ENCODE peak calls at places on chromosome 19, in four cellular contexts. P is H1, E is HepG2, U is GM12878. N is an unnamed sample.

GRCh38 chr19:33481863-33482262 is 39.7 kb downstream of the PEPD start:
- DNase-seq in P (no peak), E (no peak), U (no peak), N (no peak)

GRCh38 chr19:3852614-3853254 is 16.1 kb downstream of the ZFR2 start:
- DNase-seq in P (peak), E (peak), U (no peak), N (no peak)

GRCh38 chr19:7916137-7916907 is 1.7 kb downstream of the TGFBR3L start:
- DNase-seq in P (peak), E (no peak), U (no peak), N (no peak)

GRCh38 chr19:33796164-33797100 is at the start of gene KCTD15:
- DNase-seq in P (peak), E (no peak), U (no peak), N (no peak)

GRCh38 chr19:33290082-33290815 is 12.1 kb downstream of the CEBPA start:
- DNase-seq in P (no peak), E (no peak), U (no peak), N (no peak)

GRCh38 chr19:16383584-16384161 is 59.0 kb downstream of the KLF2 start:
- DNase-seq in P (no peak), E (no peak), U (no peak), N (no peak)

GRCh38 chr19:1080360-1081161 is 13.6 kb downstream of the ARHGAP45 start:
- DNase-seq in P (no peak), E (no peak), U (no peak), N (no peak)

GRCh38 chr19:38535212-38535611 is 82.5 kb downstream of the MAP4K1 start:
- DNase-seq in P (no peak), E (no peak), U (no peak), N (no peak)

GRCh38 chr19:56866563-56866962 is 26.0 kb upstream of the PEG3 start:
- DNase-seq in P (no peak), E (no peak), U (no peak), N (peak)

GRCh38 chr19:47618771-47619170 is 9.8 kb downstream of the BICRA start:
- DNase-seq in P (no peak), E (no peak), U (no peak), N (no peak)

GRCh38 chr19:9075064-9075964 is 11.5 kb upstream of the OR1M1 start:
- DNase-seq in P (peak), E (peak), U (no peak), N (peak)

GRCh38 chr19:15025237-15025636 is 24.0 kb upstream of the CASP14 start:
- DNase-seq in P (no peak), E (peak), U (no peak), N (no peak)

GRCh38 chr19:14147797-14148605 is 11.6 kb upstream of the ASF1B start:
- DNase-seq in P (peak), E (peak), U (no peak), N (peak)

GRCh38 chr19:31535691-31536460 is 186.6 kb upstream of the TSHZ3 start:
- DNase-seq in P (peak), E (no peak), U (no peak), N (no peak)

GRCh38 chr19:31537136-31537535 is 187.9 kb upstream of the TSHZ3 start:
- DNase-seq in P (peak), E (no peak), U (no peak), N (no peak)

GRCh38 chr19:31533114-31533513 is 183.9 kb upstream of the TSHZ3 start:
- DNase-seq in P (peak), E (no peak), U (no peak), N (no peak)

GRCh38 chr19:31534231-31534630 is 185.0 kb upstream of the TSHZ3 start:
- DNase-seq in P (peak), E (no peak), U (no peak), N (no peak)

GRCh38 chr19:31534786-31535185 is 185.6 kb upstream of the TSHZ3 start:
- DNase-seq in P (peak), E (no peak), U (no peak), N (no peak)
- TF ChIP-seq SUZ12 in P (no peak), E (no peak), U (no peak), N (no peak)

GRCh38 chr19:18860725-18861124 is 29.0 kb downstream of the UPF1 start:
- DNase-seq in P (no peak), E (no peak), U (no peak), N (no peak)
- H3K9ac ChIP-seq in P (no peak), E (no peak), U (peak), N (no peak)

DNA sequence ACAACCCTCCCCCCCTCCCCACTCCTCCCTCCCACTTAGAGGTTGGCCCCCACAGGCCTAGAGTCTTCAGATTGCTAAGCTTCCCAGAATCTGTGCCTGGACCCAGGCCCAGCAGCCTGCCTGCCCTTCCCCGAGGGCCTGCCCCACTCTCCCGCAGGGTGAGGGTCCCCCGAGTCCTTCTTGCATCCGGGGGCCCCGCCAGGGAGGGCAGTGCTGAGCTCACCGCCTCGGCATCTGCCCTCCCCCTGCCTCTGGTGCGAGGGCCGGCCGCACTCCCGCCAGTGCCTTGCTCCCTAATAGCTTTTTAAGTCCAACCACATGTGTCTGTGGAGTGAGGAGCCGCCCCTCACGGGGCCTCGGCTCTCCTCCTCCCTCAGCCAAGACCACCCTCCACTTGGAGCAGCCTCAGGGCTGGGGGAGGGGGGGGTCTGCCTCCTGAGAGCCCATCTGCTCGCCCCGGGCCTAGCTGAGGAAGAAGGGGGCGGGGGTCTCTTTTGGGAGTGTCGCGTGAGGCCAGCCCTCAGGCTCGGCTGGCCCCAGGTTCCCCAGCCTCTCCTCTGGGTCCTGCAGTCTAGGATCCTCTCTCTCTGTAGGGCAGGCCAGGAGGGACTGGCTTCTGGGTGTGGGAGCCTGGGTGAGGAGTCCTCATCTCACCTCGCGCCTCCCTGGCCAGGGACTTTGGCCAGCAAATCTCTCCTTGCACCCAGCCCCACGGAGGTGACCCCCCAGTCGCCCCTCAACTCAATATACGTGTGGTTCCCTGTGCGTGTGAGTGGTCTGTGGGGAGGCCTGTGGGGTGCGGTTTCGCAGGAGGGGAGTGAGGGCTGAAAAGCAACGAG is 47.2 kb downstream of the LYL1 start:
- DNase-seq in P (peak), E (no peak), U (no peak), N (no peak)
- H3K4me3 ChIP-seq in P (peak), E (no peak), U (no peak), N (peak)

GRCh38 chr19:51511353-51511752 is 9.8 kb upstream of the SIGLEC12 start:
- DNase-seq in P (no peak), E (peak), U (no peak), N (peak)
- TF ChIP-seq SUZ12 in P (no peak), E (no peak), U (no peak), N (no peak)

GRCh38 chr19:45150731-45151725 is 9.8 kb downstream of the NKPD1 start:
- DNase-seq in P (no peak), E (no peak), U (no peak), N (no peak)

GRCh38 chr19:45151821-45152503 is 8.8 kb downstream of the NKPD1 start:
- DNase-seq in P (no peak), E (no peak), U (no peak), N (no peak)

GRCh38 chr19:45153339-45154063 is 7.3 kb downstream of the NKPD1 start:
- DNase-seq in P (peak), E (no peak), U (no peak), N (no peak)

GRCh38 chr19:45154064-45154827 is 6.5 kb downstream of the NKPD1 start:
- DNase-seq in P (no peak), E (peak), U (no peak), N (no peak)

DNA sequence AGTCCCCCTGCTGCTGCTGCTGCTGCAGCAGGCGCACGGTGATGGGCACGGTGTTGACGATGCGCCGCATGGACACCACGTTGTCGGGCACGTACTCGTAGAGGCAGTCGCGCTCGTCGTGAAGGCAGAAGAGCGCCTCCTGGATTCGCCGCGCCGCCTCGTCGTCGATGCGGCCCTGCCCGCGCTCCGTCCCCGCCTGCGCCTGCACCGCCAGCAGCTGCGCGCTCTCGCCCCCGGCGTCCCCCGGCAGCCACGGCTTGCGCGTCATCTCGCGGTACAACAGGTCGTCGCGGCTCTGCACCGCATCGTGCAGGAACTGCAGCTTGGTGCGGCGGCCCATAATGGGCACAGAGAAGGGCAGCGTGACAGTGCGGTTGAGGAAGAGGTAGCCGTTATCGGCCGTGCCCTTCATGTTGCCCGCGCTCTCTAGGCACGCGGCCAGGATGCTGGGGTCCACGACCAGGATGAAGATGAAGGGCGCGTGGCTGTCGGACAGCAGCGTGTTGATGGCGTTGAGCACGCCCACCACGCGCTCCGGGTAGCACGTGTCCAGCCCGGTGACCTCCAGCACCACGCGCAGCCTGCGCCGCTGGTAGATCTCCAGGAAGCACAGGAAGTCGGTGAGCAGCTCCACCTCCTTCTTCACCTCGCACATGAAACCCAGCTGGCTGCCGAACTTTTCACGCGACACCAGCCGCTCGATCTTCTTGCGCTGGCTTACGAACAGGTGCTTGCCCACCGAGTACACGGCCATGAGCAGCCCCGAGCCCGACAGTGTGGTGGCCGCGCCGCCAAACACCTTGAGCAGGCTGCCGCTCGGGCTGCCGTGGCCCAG is 8.1 kb downstream of the NKPD1 start:
- DNase-seq in P (peak), E (no peak), U (no peak), N (no peak)
- H3K9ac ChIP-seq in P (no peak), E (no peak), U (no peak), N (no peak)

GRCh38 chr19:41997121-41997850 is 3.3 kb upstream of the ATP1A3 start:
- DNase-seq in P (peak), E (no peak), U (no peak), N (peak)
- H3K4me3 ChIP-seq in P (peak), E (no peak), U (no peak), N (no peak)

GRCh38 chr19:10963865-10964264 is 3.0 kb downstream of the SMARCA4 start:
- DNase-seq in P (no peak), E (no peak), U (no peak), N (no peak)
- TF ChIP-seq SUZ12 in P (no peak), E (no peak), U (no peak), N (no peak)

DNA sequence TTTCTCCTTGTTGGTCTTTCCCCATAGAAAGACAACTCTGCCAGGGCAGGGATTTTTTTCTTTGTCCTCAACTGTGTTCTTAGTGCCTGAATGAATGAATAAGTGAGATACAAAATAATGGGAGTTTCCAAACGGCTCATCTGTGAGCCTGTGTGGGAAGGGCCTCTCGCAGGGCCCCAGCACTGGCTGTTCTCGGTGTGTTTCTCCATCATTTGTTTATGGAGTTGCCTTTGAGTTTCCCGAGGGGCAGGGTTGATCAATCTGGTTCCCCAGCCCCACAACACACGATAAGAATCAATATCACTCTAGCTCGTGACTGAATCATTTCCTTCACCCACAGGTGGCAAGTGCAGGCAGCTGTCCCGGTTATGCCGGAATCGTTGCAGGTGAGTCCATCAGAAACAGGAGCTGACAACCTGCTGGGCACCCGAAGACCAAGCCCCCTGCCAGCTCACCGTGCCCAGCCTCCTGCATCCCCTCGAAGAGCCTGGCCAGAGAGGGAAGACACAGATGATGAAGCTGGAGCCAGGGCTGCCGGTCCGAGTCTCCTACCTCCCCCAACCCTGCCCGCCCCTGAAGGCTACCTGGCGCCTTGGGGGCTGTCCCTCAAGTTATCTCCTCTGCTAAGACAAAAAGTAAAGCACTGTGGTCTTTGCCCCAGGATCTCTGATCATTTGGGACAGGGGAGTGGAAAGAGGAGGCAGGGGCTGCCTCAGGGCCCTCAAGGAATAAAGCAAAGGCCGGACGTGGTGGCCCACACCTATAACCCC is 14.9 kb downstream of the FXYD5 start:
- DNase-seq in P (no peak), E (no peak), U (no peak), N (no peak)
- H3K9ac ChIP-seq in P (no peak), E (no peak), U (no peak), N (no peak)